ENCODE peak calls at places on chromosome 19, in four cellular contexts. X is ELF-1; A is pons; D is stimulated activated CD8-positive, alpha-beta memory T cell treated with anti-CD3 and anti-CD28 coated beads, Interleukin-2, amount 100 ng/mL, for 48 hours. L is an unnamed sample.

GRCh38 chr19:11375143-11375948 is 880 bp downstream of the SWSAP1 start:
- DNase-seq in D (peak), X (peak), A (no peak), L (peak)

GRCh38 chr19:46349311-46349993 is 2.6 kb downstream of the PPP5C start:
- DNase-seq in X (no peak), D (no peak), A (no peak), L (no peak)

GRCh38 chr19:16779539-16780163 is 49.5 kb upstream of the SIN3B start:
- DNase-seq in X (no peak), D (no peak), A (no peak), L (no peak)

GRCh38 chr19:49818691-49819331 is 722 bp downstream of the MED25 start:
- DNase-seq in D (no peak), A (no peak), X (peak), L (no peak)

GRCh38 chr19:36149673-36150406 is 2.4 kb downstream of the COX7A1 start:
- DNase-seq in A (no peak), X (no peak), D (no peak), L (no peak)

GRCh38 chr19:49340865-49341718 is 5.9 kb downstream of the CD37 start:
- DNase-seq in A (no peak), D (no peak), X (no peak), L (peak)

GRCh38 chr19:11578342-11579142 is 1.1 kb upstream of the ACP5 start:
- DNase-seq in X (no peak), D (no peak), A (no peak), L (no peak)

GRCh38 chr19:33558846-33559245 is 37.3 kb upstream of the PEPD start:
- DNase-seq in D (no peak), X (no peak), A (no peak), L (no peak)

GRCh38 chr19:54952591-54953344 is 5.4 kb upstream of the NLRP7 start:
- DNase-seq in X (peak), D (no peak), A (no peak), L (peak)

GRCh38 chr19:56839665-56840451 is 668 bp downstream of the PEG3 start:
- DNase-seq in A (no peak), X (no peak), D (no peak), L (no peak)

GRCh38 chr19:6521718-6522646 is 8.8 kb upstream of the TNFSF9 start:
- DNase-seq in X (peak), A (no peak), D (peak), L (peak)

GRCh38 chr19:2619076-2619475 is 83.4 kb downstream of the GNG7 start:
- DNase-seq in D (no peak), X (no peak), A (no peak), L (no peak)